ENCODE peak calls at places on chromosome 21, in eight cellular contexts. One of them, this sample, is unnamed.

GRCh38 chr21:26943916-26944315 is 23.0 kb downstream of the ADAMTS5 start:
- DNase-seq in fibroblast of lung: no peak
- DNase-seq in left ventricle myocardium inferior: no peak
- DNase-seq in lung: no peak
- DNase-seq in endodermal cell: no peak
- DNase-seq in testis: no peak
- DNase-seq in IMR-90: no peak
- DNase-seq in tibial nerve: no peak
- DNase-seq in this sample: no peak

GRCh38 chr21:42272984-42273600 is 42.1 kb downstream of the TFF3 start:
- DNase-seq in fibroblast of lung: no peak
- DNase-seq in left ventricle myocardium inferior: no peak
- DNase-seq in lung: no peak
- DNase-seq in endodermal cell: no peak
- DNase-seq in testis: no peak
- DNase-seq in IMR-90: no peak
- DNase-seq in tibial nerve: no peak
- DNase-seq in this sample: peak; percentile 73

GRCh38 chr21:33762798-33763572 is 120.7 kb downstream of the ITSN1 start:
- DNase-seq in fibroblast of lung: no peak
- DNase-seq in left ventricle myocardium inferior: no peak
- DNase-seq in lung: no peak
- DNase-seq in endodermal cell: no peak
- DNase-seq in testis: no peak
- DNase-seq in IMR-90: peak; percentile 24
- DNase-seq in tibial nerve: no peak
- DNase-seq in this sample: no peak

GRCh38 chr21:45607922-45608295 is 35.6 kb upstream of the PCBP3 start:
- DNase-seq in fibroblast of lung: no peak
- DNase-seq in left ventricle myocardium inferior: no peak
- DNase-seq in lung: no peak
- DNase-seq in endodermal cell: peak; percentile 22
- DNase-seq in testis: no peak
- DNase-seq in IMR-90: no peak
- DNase-seq in tibial nerve: no peak
- DNase-seq in this sample: peak; percentile 43

GRCh38 chr21:45997495-45998275 is 16.1 kb downstream of the COL6A1 start:
- DNase-seq in fibroblast of lung: no peak
- DNase-seq in left ventricle myocardium inferior: peak; percentile 15
- DNase-seq in lung: no peak
- DNase-seq in endodermal cell: peak; percentile 42
- DNase-seq in testis: peak; percentile 10
- DNase-seq in IMR-90: no peak
- DNase-seq in tibial nerve: no peak
- DNase-seq in this sample: peak; percentile 66

GRCh38 chr21:44912158-44912473 is 8.6 kb downstream of the ITGB2 start:
- DNase-seq in fibroblast of lung: no peak
- DNase-seq in left ventricle myocardium inferior: no peak
- DNase-seq in lung: no peak
- DNase-seq in endodermal cell: no peak
- DNase-seq in testis: no peak
- DNase-seq in IMR-90: no peak
- DNase-seq in tibial nerve: no peak
- DNase-seq in this sample: no peak

GRCh38 chr21:45534591-45535331 is 7.5 kb downstream of the SLC19A1 start:
- DNase-seq in fibroblast of lung: peak; percentile 32
- DNase-seq in left ventricle myocardium inferior: peak; percentile 82
- DNase-seq in lung: no peak
- DNase-seq in endodermal cell: peak; percentile 51
- DNase-seq in testis: peak; percentile 41
- DNase-seq in IMR-90: no peak
- DNase-seq in tibial nerve: no peak
- DNase-seq in this sample: no peak

GRCh38 chr21:46518983-46519583 is 60.4 kb downstream of the DIP2A start:
- DNase-seq in fibroblast of lung: peak; percentile 18
- DNase-seq in left ventricle myocardium inferior: no peak
- DNase-seq in lung: no peak
- DNase-seq in endodermal cell: no peak
- DNase-seq in testis: no peak
- DNase-seq in IMR-90: peak; percentile 27
- DNase-seq in tibial nerve: no peak
- DNase-seq in this sample: peak; percentile 39

GRCh38 chr21:36125513-36126121 is 9.3 kb upstream of the CBR3 start:
- DNase-seq in fibroblast of lung: peak; percentile 65
- DNase-seq in left ventricle myocardium inferior: peak; percentile 40
- DNase-seq in lung: peak; percentile 67
- DNase-seq in endodermal cell: peak; percentile 79
- DNase-seq in testis: peak; percentile 81
- DNase-seq in IMR-90: peak; percentile 70
- DNase-seq in tibial nerve: peak; percentile 69
- DNase-seq in this sample: peak; percentile 90

GRCh38 chr21:45130324-45130774 is 56.0 kb downstream of the ADARB1 start:
- DNase-seq in fibroblast of lung: peak; percentile 89
- DNase-seq in left ventricle myocardium inferior: no peak
- DNase-seq in lung: no peak
- DNase-seq in endodermal cell: no peak
- DNase-seq in testis: peak; percentile 65
- DNase-seq in IMR-90: peak; percentile 84
- DNase-seq in tibial nerve: no peak
- DNase-seq in this sample: peak; percentile 93

GRCh38 chr21:42141643-42142042 is 70.5 kb downstream of the UMODL1 start:
- DNase-seq in fibroblast of lung: no peak
- DNase-seq in left ventricle myocardium inferior: no peak
- DNase-seq in lung: no peak
- DNase-seq in endodermal cell: no peak
- DNase-seq in testis: no peak
- DNase-seq in IMR-90: no peak
- DNase-seq in tibial nerve: no peak
- DNase-seq in this sample: peak; percentile 72

GRCh38 chr21:45248893-45249381 is 38.8 kb downstream of the POFUT2 start:
- DNase-seq in fibroblast of lung: peak; percentile 25
- DNase-seq in left ventricle myocardium inferior: no peak
- DNase-seq in lung: no peak
- DNase-seq in endodermal cell: peak; percentile 71
- DNase-seq in testis: peak; percentile 46
- DNase-seq in IMR-90: peak; percentile 15
- DNase-seq in tibial nerve: no peak
- DNase-seq in this sample: peak; percentile 86

GRCh38 chr21:24969068-24969467 is 638.2 kb downstream of the MRPL39 start:
- DNase-seq in fibroblast of lung: no peak
- DNase-seq in left ventricle myocardium inferior: no peak
- DNase-seq in lung: no peak
- DNase-seq in endodermal cell: no peak
- DNase-seq in testis: no peak
- DNase-seq in IMR-90: no peak
- DNase-seq in tibial nerve: no peak
- DNase-seq in this sample: no peak

GRCh38 chr21:37237346-37237745 is 29.8 kb downstream of the VPS26C start:
- DNase-seq in fibroblast of lung: no peak
- DNase-seq in left ventricle myocardium inferior: no peak
- DNase-seq in lung: no peak
- DNase-seq in endodermal cell: no peak
- DNase-seq in testis: no peak
- DNase-seq in IMR-90: no peak
- DNase-seq in tibial nerve: no peak
- DNase-seq in this sample: no peak

DNA sequence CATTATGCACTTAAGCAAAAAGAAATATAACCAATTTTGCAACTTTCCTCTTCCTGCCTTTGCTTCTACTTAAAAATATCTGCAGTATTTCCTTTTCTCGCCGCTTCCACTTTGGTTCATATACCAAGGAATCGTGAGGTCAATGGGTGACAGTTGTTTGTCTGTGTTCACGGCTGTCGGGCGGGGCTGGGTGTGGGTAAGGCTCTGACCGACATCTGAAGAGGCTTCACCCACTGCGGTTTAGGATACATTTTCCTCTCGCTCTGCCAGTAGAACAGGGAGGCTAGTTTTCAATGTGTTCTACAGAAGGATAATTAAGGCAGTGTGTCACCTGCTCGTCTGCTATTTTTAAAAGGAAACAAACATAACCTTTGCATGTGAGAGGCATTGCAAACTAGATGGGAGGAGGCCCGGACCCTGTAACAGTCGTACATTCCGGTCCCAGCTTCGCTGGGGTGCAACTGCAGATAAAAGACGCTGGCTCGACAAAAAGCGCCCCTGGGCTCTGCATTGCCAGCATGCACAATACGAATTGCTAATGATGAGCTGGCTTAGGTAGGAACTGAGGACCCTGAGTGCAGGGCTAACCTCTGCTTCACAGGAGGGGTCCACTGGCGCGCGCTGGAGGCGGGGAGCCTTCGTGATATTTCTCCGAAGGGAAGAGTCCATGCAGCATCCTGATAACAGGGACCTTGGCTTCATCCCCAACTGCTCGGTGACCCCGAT is 8.5 kb upstream of the ERG start:
- DNase-seq in fibroblast of lung: no peak
- DNase-seq in left ventricle myocardium inferior: peak; percentile 31
- DNase-seq in lung: no peak
- DNase-seq in endodermal cell: no peak
- DNase-seq in testis: no peak
- DNase-seq in IMR-90: no peak
- DNase-seq in tibial nerve: no peak
- DNase-seq in this sample: no peak
- H3K27ac ChIP-seq in fibroblast of lung: no peak overlapping the region
- H3K27ac ChIP-seq in left ventricle myocardium inferior: no peak overlapping the region
- H3K27ac ChIP-seq in lung: no peak overlapping the region
- H3K27ac ChIP-seq in endodermal cell: no peak overlapping the region
- H3K27ac ChIP-seq in testis: no peak overlapping the region
- H3K27ac ChIP-seq in IMR-90: no peak overlapping the region
- H3K27ac ChIP-seq in tibial nerve: no peak overlapping the region
- H3K27ac ChIP-seq in this sample: no peak overlapping the region

GRCh38 chr21:40173833-40174232 is 306.6 kb downstream of the PCP4 start:
- DNase-seq in fibroblast of lung: no peak
- DNase-seq in left ventricle myocardium inferior: no peak
- DNase-seq in lung: no peak
- DNase-seq in endodermal cell: peak; percentile 77
- DNase-seq in testis: no peak
- DNase-seq in IMR-90: no peak
- DNase-seq in tibial nerve: no peak
- DNase-seq in this sample: no peak
- TF ChIP-seq CTCF in fibroblast of lung: no peak
- TF ChIP-seq CTCF in left ventricle myocardium inferior: no peak
- TF ChIP-seq CTCF in lung: no peak
- TF ChIP-seq CTCF in endodermal cell: peak; percentile 70
- TF ChIP-seq CTCF in testis: no peak
- TF ChIP-seq CTCF in IMR-90: no peak
- TF ChIP-seq CTCF in tibial nerve: no peak
- TF ChIP-seq CTCF in this sample: no peak

DNA sequence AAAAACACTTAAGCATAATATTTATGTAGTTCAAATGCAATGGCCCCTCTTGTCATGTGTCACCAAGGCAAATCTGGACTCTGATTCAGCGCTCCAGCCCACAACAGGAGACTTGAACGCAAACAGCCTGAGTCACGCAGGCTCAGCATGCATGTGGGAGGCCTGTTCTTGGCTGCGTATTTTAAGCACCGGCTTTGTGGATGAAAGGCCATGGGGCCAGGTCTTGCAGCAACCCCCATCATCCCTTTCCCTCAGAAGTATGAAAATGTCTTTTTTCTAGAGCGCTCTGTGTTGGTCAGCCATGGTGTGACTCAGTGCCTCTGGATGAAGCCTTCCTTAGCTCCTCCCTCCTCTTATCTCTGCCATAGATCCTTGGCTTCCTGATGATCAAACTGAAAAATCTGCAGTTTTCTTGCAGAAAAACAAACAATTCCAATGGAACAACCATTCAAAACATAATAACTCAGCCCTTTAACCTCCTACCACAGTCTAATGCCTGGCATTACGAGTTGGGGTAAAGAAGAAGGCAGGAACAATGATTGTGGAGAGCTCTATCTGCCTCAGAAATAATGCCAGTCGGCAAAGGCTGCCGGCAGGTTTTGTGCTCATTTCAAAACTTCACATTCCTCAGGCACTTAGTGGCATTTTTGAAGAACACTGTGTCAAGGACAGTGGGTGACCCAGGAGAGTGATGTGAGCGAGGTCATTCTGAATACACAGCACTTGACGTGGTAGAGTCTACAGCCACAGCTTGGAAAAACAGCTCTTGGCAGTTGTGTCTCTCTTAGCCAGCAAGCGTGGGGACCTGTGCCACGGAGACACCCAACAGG is 167.5 kb downstream of the CLIC6 start:
- DNase-seq in fibroblast of lung: peak; percentile 100
- DNase-seq in left ventricle myocardium inferior: no peak
- DNase-seq in lung: peak; percentile 73
- DNase-seq in endodermal cell: peak; percentile 43
- DNase-seq in testis: peak; percentile 66
- DNase-seq in IMR-90: peak; percentile 100
- DNase-seq in tibial nerve: peak; percentile 64
- DNase-seq in this sample: peak; percentile 94
- H3K4me3 ChIP-seq in fibroblast of lung: peak overlapping the region; percentile 5
- H3K4me3 ChIP-seq in left ventricle myocardium inferior: no peak overlapping the region
- H3K4me3 ChIP-seq in lung: no peak overlapping the region
- H3K4me3 ChIP-seq in endodermal cell: no peak overlapping the region
- H3K4me3 ChIP-seq in testis: no peak overlapping the region
- H3K4me3 ChIP-seq in IMR-90: no peak overlapping the region
- H3K4me3 ChIP-seq in tibial nerve: no peak overlapping the region
- H3K4me3 ChIP-seq in this sample: peak overlapping the region; percentile 49

DNA sequence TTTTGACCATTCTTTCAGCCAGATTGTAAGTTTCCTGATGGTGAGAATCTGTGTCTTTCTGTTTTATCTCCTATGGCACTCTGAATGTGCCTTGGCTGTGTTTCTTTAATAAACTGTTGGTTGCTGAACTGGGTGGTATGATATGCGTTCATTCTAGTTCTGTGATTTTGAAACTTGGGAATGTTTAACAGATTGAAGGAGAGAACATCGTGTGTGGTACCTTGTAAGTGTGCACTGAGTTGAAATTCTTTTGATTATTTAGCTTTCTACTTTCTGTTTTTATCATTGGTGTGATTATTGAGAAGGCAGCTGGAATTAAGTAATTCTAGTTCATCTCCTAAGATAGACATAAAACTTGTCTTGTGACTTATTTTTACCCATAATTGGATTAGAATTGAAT is 4.6 kb downstream of the BACH1 start:
- DNase-seq in fibroblast of lung: no peak
- DNase-seq in left ventricle myocardium inferior: no peak
- DNase-seq in lung: no peak
- DNase-seq in endodermal cell: no peak
- DNase-seq in testis: no peak
- DNase-seq in IMR-90: no peak
- DNase-seq in tibial nerve: no peak
- DNase-seq in this sample: no peak
- H3K27ac ChIP-seq in fibroblast of lung: no peak overlapping the region
- H3K27ac ChIP-seq in left ventricle myocardium inferior: peak overlapping the region; percentile 7
- H3K27ac ChIP-seq in lung: no peak overlapping the region
- H3K27ac ChIP-seq in endodermal cell: no peak overlapping the region
- H3K27ac ChIP-seq in testis: no peak overlapping the region
- H3K27ac ChIP-seq in IMR-90: no peak overlapping the region
- H3K27ac ChIP-seq in tibial nerve: peak overlapping the region; percentile 68
- H3K27ac ChIP-seq in this sample: peak overlapping the region; percentile 97